ENCODE peak calls at places on chromosomes 13 and 19, in five cellular contexts. E is GM12878, Q is H1, H is K562, Z is HepG2. P is an unnamed sample.

GRCh38 chr19:34224996-34225658 is 29.2 kb upstream of the GARRE1 start:
- DNase-seq in H (no peak), Q (no peak), E (no peak), Z (no peak), P (no peak)

GRCh38 chr13:43257765-43258164 is 234.4 kb downstream of the DNAJC15 start:
- DNase-seq in Q (no peak), Z (no peak), E (no peak), H (no peak), P (no peak)

GRCh38 chr13:23806874-23807522 is 82.2 kb downstream of the MIPEP start:
- DNase-seq in Q (no peak), Z (no peak), H (no peak), E (no peak), P (no peak)

GRCh38 chr19:9818734-9819589 is at the start of gene FBXL12:
- DNase-seq in E (peak; percentile 93), Z (peak; percentile 97), H (peak; percentile 100), Q (peak; percentile 100), P (peak; percentile 95)

GRCh38 chr19:40177286-40178070 is 13.7 kb upstream of the MAP3K10 start:
- DNase-seq in H (no peak), Z (no peak), Q (no peak), E (no peak), P (no peak)

GRCh38 chr13:100210966-100211710 is 122.2 kb downstream of the PCCA start:
- DNase-seq in H (no peak), E (no peak), Q (no peak), Z (no peak), P (no peak)

GRCh38 chr19:4089400-4089908 is 22.8 kb upstream of the ZBTB7A start:
- DNase-seq in E (no peak), H (no peak), Q (no peak), Z (no peak), P (no peak)

GRCh38 chr13:40094056-40094455 is 438.6 kb downstream of the COG6 start:
- DNase-seq in E (no peak), Z (no peak), H (no peak), Q (no peak), P (no peak)

GRCh38 chr13:78787189-78787588 is 128.2 kb upstream of the OBI1 start:
- DNase-seq in H (peak; percentile 3), E (no peak), Q (no peak), Z (no peak), P (no peak)

GRCh38 chr13:26518433-26519084 is 38.9 kb upstream of the WASF3 start:
- DNase-seq in Q (no peak), Z (no peak), E (no peak), H (no peak), P (no peak)

GRCh38 chr19:14770136-14770535 is 8.2 kb downstream of the ADGRE2 start:
- DNase-seq in E (no peak), Z (no peak), H (no peak), Q (no peak), P (no peak)
- TF ChIP-seq JUND in E (no peak), Z (no peak), H (no peak), Q (no peak), P (no peak)

GRCh38 chr19:31139871-31140505 is 209.2 kb downstream of the TSHZ3 start:
- DNase-seq in Q (no peak), Z (no peak), E (no peak), H (no peak), P (no peak)
- TF ChIP-seq SIN3A in Q (no peak), Z (no peak), E (no peak), H (no peak), P (no peak)

GRCh38 chr19:48393559-48394330 is at the start of gene GRIN2D:
- DNase-seq in Q (no peak), H (peak; percentile 49), E (no peak), Z (no peak), P (peak; percentile 78)

GRCh38 chr19:48390188-48391099 is 907 bp downstream of the KDELR1 start:
- DNase-seq in Z (peak; percentile 44), Q (no peak), E (no peak), H (peak; percentile 82), P (peak; percentile 84)

GRCh38 chr19:48393196-48393558 is 291 bp upstream of the GRIN2D start:
- DNase-seq in Z (no peak), Q (no peak), E (no peak), H (no peak), P (no peak)

GRCh38 chr19:48394331-48395169 is 1.1 kb downstream of the GRIN2D start:
- DNase-seq in E (no peak), H (no peak), Z (no peak), Q (no peak), P (no peak)

GRCh38 chr19:48391100-48392005 is at the start of gene KDELR1:
- DNase-seq in Q (no peak), Z (peak; percentile 42), E (no peak), H (peak; percentile 78), P (peak; percentile 96)
- TF ChIP-seq GABPA in Q (no peak), Z (no peak), E (no peak), H (peak; percentile 46), P (no peak)

GRCh38 chr19:51450730-51451307 is 7.4 kb downstream of the SIGLEC8 start:
- DNase-seq in H (no peak), E (no peak), Z (no peak), Q (no peak), P (no peak)

GRCh38 chr19:51448745-51449093 is 9.5 kb downstream of the SIGLEC8 start:
- DNase-seq in E (no peak), H (peak; percentile 28), Q (no peak), Z (no peak), P (no peak)

DNA sequence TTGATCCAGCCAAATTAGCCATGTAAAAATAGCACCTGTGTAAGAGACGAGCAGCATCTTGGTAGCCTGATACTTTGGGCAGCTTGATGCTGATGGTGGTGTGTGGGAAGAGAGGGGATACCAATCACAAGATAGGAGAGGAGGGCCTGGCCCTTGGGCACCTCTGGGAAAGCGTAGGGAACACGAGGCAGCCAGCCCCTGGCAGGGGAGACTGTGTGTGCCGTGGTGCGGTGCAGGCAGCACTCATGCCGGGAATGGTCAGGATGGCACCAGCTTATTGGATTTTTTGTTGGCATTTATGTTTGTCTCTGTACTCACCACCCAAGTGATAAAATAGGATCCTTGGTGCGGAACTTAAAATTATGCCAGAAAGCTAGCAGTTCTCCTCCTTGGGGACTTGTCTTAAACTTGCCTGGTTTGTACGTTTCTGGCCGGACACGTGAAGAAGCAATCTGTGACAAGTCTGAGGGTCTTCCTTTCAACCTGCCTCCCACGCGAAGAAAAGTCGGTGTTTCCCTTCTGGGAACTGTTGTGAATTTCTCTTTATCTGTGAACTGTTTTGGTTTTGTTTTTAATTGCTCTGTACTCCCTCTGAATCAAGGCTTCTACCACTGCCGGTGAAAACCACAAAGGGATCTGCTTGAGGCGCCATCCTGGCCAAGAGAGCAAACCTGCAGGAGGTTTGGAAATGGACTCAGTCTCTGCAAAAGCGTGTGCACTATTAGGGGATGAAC is 10.1 kb downstream of the SIGLEC8 start:
- DNase-seq in E (no peak), H (no peak), Z (no peak), Q (no peak), P (no peak)
- TF ChIP-seq JUND in E (no peak), H (no peak), Z (no peak), Q (no peak), P (no peak)

DNA sequence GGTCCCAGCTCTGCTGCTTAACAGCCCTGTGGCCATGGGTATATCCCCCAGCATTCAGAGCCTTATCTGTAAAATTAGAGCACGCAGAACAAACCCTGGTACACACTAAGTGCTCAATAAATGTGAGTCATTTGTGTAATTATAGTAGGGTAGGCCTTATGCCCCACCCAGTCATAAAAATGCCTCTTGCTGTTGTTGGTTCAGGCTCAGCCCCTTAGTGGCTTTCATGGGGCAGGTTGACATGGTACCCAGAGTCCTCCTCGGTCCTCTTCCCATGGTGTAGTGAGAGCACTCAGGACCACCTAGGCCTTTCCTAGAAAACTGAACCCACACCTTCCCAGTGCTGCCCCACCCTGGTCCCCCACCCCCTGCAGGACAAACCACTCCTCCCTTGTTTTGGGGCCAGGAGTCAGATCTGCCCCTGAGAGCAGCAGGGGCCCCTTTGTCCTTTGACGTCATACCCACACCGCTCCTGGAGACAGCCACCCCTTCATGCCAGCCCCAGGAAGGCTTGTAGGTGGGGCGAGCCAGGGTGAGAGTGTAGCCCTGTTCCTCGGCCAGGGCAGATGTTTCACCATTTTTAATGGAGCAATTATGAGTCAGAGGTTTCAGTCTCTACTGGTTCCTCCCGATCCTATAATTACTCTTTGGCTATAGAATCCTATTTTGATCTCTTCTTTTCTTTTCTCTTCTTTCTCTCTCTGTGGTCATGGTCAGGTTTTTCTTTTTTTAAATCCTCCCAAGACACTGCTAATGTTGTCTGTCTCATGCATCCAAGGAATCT is 36.8 kb downstream of the ACTN4 start:
- DNase-seq in E (no peak), H (peak; percentile 66), Z (no peak), Q (no peak), P (no peak)
- TF ChIP-seq SIN3A in E (no peak), H (no peak), Z (no peak), Q (no peak), P (peak; percentile 25)